ENCODE peak calls at places on chromosomes 7 and 10, in seven cellular contexts. U, P, X, D, M, N and V are unnamed samples.

GRCh38 chr10:99520804-99521473 is 11.8 kb upstream of the NKX2-3 start:
- DNase-seq in U (no peak), P (no peak), X (no peak), D (no peak), M (no peak), N (no peak), V (no peak)

GRCh38 chr7:100102950-100103840 is 1.8 kb downstream of the AP4M1 start:
- DNase-seq in U (peak; percentile 58), P (no peak), X (peak; percentile 99), D (no peak), M (peak; percentile 99), N (no peak), V (no peak)

GRCh38 chr10:91042069-91042468 is 121.2 kb upstream of the ANKRD1 start:
- DNase-seq in U (no peak), P (no peak), X (no peak), D (no peak), M (no peak), N (no peak), V (peak; percentile 23)

GRCh38 chr10:28640551-28640950 is 36.8 kb upstream of the BAMBI start:
- DNase-seq in U (no peak), P (no peak), X (no peak), D (no peak), M (no peak), N (no peak), V (no peak)

GRCh38 chr7:4849390-4849789 is 12.4 kb downstream of the PAPOLB start:
- DNase-seq in U (peak; percentile 33), P (peak; percentile 26), X (peak; percentile 33), D (no peak), M (peak; percentile 46), N (no peak), V (peak; percentile 87)

GRCh38 chr7:127253289-127254162 is 785 bp upstream of the GRM8 start:
- DNase-seq in U (peak; percentile 73), P (peak; percentile 69), X (peak; percentile 46), D (peak; percentile 2), M (peak; percentile 57), N (peak; percentile 85), V (peak; percentile 88)

GRCh38 chr7:157056957-157057902 is 46.8 kb upstream of the MNX1 start:
- DNase-seq in U (no peak), P (no peak), X (no peak), D (no peak), M (no peak), N (no peak), V (no peak)

GRCh38 chr7:143049380-143049779 is 2.8 kb upstream of the OR6V1 start:
- DNase-seq in U (no peak), P (no peak), X (no peak), D (no peak), M (no peak), N (no peak), V (no peak)

GRCh38 chr10:84224411-84225028 is 824 bp downstream of the LRIT2 start:
- DNase-seq in U (no peak), P (no peak), X (no peak), D (no peak), M (no peak), N (no peak), V (peak; percentile 78)

GRCh38 chr7:139034855-139035587 is 821 bp downstream of the ZC3HAV1L start:
- DNase-seq in U (peak; percentile 85), P (peak; percentile 33), X (peak; percentile 51), D (no peak), M (peak; percentile 59), N (no peak), V (peak; percentile 86)

GRCh38 chr7:22447759-22448158 is 52.2 kb downstream of the STEAP1B start:
- DNase-seq in U (no peak), P (no peak), X (no peak), D (no peak), M (no peak), N (no peak), V (no peak)

GRCh38 chr10:49616421-49617230 is 2.8 kb downstream of the CHAT start:
- DNase-seq in U (no peak), P (no peak), X (no peak), D (no peak), M (no peak), N (no peak), V (no peak)

GRCh38 chr7:112336261-112336660 is 114.0 kb upstream of the IFRD1 start:
- DNase-seq in U (no peak), P (no peak), X (no peak), D (no peak), M (no peak), N (no peak), V (no peak)

GRCh38 chr7:95213809-95214492 is 110.4 kb downstream of the PON1 start:
- DNase-seq in U (no peak), P (no peak), X (peak; percentile 65), D (no peak), M (no peak), N (no peak), V (no peak)

GRCh38 chr10:71187600-71187999 is 24.8 kb upstream of the UNC5B start:
- DNase-seq in U (no peak), P (no peak), X (no peak), D (no peak), M (no peak), N (no peak), V (peak; percentile 17)